ENCODE peak calls at places on chromosomes 2 and 18, in five cellular contexts. One of them, this sample, is unnamed.

GRCh38 chr2:55165567-55165966 is 66.5 kb downstream of the CLHC1 start:
- DNase-seq in colonic mucosa: no peak
- DNase-seq in OCI-LY7: no peak
- DNase-seq in lung: no peak
- DNase-seq in fibroblast of mammary gland: peak
- DNase-seq in this sample: no peak

GRCh38 chr18:46073474-46074331 is 1.6 kb upstream of the PSTPIP2 start:
- DNase-seq in OCI-LY7: peak
- DNase-seq in fibroblast of mammary gland: peak
- DNase-seq in colonic mucosa: peak
- DNase-seq in lung: no peak
- DNase-seq in this sample: no peak

GRCh38 chr2:239189711-239190131 is 211.1 kb downstream of the HDAC4 start:
- DNase-seq in fibroblast of mammary gland: no peak
- DNase-seq in colonic mucosa: no peak
- DNase-seq in OCI-LY7: no peak
- DNase-seq in lung: no peak
- DNase-seq in this sample: no peak

GRCh38 chr2:6237261-6237660 is 545.1 kb downstream of the SOX11 start:
- DNase-seq in colonic mucosa: no peak
- DNase-seq in OCI-LY7: no peak
- DNase-seq in fibroblast of mammary gland: no peak
- DNase-seq in lung: no peak
- DNase-seq in this sample: no peak

GRCh38 chr2:228548230-228548629 is 366.7 kb upstream of the SPHKAP start:
- DNase-seq in colonic mucosa: no peak
- DNase-seq in lung: no peak
- DNase-seq in fibroblast of mammary gland: peak
- DNase-seq in OCI-LY7: no peak
- DNase-seq in this sample: no peak

GRCh38 chr2:230924470-230925341 is at the start of gene GPR55:
- DNase-seq in fibroblast of mammary gland: no peak
- DNase-seq in colonic mucosa: peak
- DNase-seq in lung: no peak
- DNase-seq in OCI-LY7: peak
- DNase-seq in this sample: no peak

GRCh38 chr2:16203069-16203468 is 262.7 kb downstream of the MYCN start:
- DNase-seq in OCI-LY7: no peak
- DNase-seq in lung: no peak
- DNase-seq in fibroblast of mammary gland: no peak
- DNase-seq in colonic mucosa: peak
- DNase-seq in this sample: no peak

GRCh38 chr2:213187386-213187785 is 36.0 kb upstream of the IKZF2 start:
- DNase-seq in fibroblast of mammary gland: peak
- DNase-seq in colonic mucosa: no peak
- DNase-seq in lung: no peak
- DNase-seq in OCI-LY7: no peak
- DNase-seq in this sample: no peak

GRCh38 chr2:168160897-168161296 is 86.5 kb downstream of the STK39 start:
- DNase-seq in colonic mucosa: no peak
- DNase-seq in OCI-LY7: peak
- DNase-seq in fibroblast of mammary gland: peak
- DNase-seq in lung: no peak
- DNase-seq in this sample: no peak

GRCh38 chr2:216635701-216636541 is 2.7 kb downstream of the IGFBP2 start:
- DNase-seq in fibroblast of mammary gland: no peak
- DNase-seq in lung: no peak
- DNase-seq in colonic mucosa: no peak
- DNase-seq in OCI-LY7: no peak
- DNase-seq in this sample: no peak
- H3K4me3 ChIP-seq in fibroblast of mammary gland: no peak
- H3K4me3 ChIP-seq in lung: no peak
- H3K4me3 ChIP-seq in colonic mucosa: no peak
- H3K4me3 ChIP-seq in OCI-LY7: no peak
- H3K4me3 ChIP-seq in this sample: no peak

GRCh38 chr2:32422133-32422532 is 65.3 kb downstream of the BIRC6 start:
- DNase-seq in colonic mucosa: no peak
- DNase-seq in lung: no peak
- DNase-seq in OCI-LY7: no peak
- DNase-seq in fibroblast of mammary gland: no peak
- DNase-seq in this sample: no peak
- H3K4me3 ChIP-seq in colonic mucosa: no peak
- H3K4me3 ChIP-seq in lung: no peak
- H3K4me3 ChIP-seq in OCI-LY7: no peak
- H3K4me3 ChIP-seq in fibroblast of mammary gland: no peak
- H3K4me3 ChIP-seq in this sample: no peak

GRCh38 chr2:64470921-64471320 is 17.0 kb downstream of the LGALSL start:
- DNase-seq in lung: no peak
- DNase-seq in OCI-LY7: no peak
- DNase-seq in fibroblast of mammary gland: no peak
- DNase-seq in colonic mucosa: no peak
- DNase-seq in this sample: no peak
- H3K4me3 ChIP-seq in lung: no peak
- H3K4me3 ChIP-seq in OCI-LY7: no peak
- H3K4me3 ChIP-seq in fibroblast of mammary gland: no peak
- H3K4me3 ChIP-seq in colonic mucosa: no peak
- H3K4me3 ChIP-seq in this sample: no peak

GRCh38 chr18:59070181-59070912 is 69.3 kb upstream of the SEC11C start:
- DNase-seq in OCI-LY7: peak
- DNase-seq in colonic mucosa: peak
- DNase-seq in lung: peak
- DNase-seq in fibroblast of mammary gland: peak
- DNase-seq in this sample: peak

GRCh38 chr18:59068672-59069071 is 71.0 kb upstream of the SEC11C start:
- DNase-seq in OCI-LY7: no peak
- DNase-seq in fibroblast of mammary gland: no peak
- DNase-seq in colonic mucosa: no peak
- DNase-seq in lung: no peak
- DNase-seq in this sample: no peak

GRCh38 chr18:59063912-59064311 is 75.8 kb upstream of the SEC11C start:
- DNase-seq in lung: no peak
- DNase-seq in fibroblast of mammary gland: no peak
- DNase-seq in OCI-LY7: no peak
- DNase-seq in colonic mucosa: no peak
- DNase-seq in this sample: no peak

GRCh38 chr18:59065684-59066083 is 74.0 kb upstream of the SEC11C start:
- DNase-seq in colonic mucosa: no peak
- DNase-seq in lung: no peak
- DNase-seq in OCI-LY7: no peak
- DNase-seq in fibroblast of mammary gland: no peak
- DNase-seq in this sample: no peak

GRCh38 chr18:59067873-59068272 is 71.8 kb upstream of the SEC11C start:
- DNase-seq in fibroblast of mammary gland: peak
- DNase-seq in OCI-LY7: peak
- DNase-seq in colonic mucosa: peak
- DNase-seq in lung: no peak
- DNase-seq in this sample: no peak
- H3K4me3 ChIP-seq in fibroblast of mammary gland: no peak
- H3K4me3 ChIP-seq in OCI-LY7: no peak
- H3K4me3 ChIP-seq in colonic mucosa: no peak
- H3K4me3 ChIP-seq in lung: no peak
- H3K4me3 ChIP-seq in this sample: no peak

GRCh38 chr2:237669628-237670351 is 42.4 kb downstream of the LRRFIP1 start:
- DNase-seq in lung: peak
- DNase-seq in fibroblast of mammary gland: peak
- DNase-seq in OCI-LY7: peak
- DNase-seq in colonic mucosa: peak
- DNase-seq in this sample: peak
- H3K4me3 ChIP-seq in lung: no peak
- H3K4me3 ChIP-seq in fibroblast of mammary gland: no peak
- H3K4me3 ChIP-seq in OCI-LY7: peak
- H3K4me3 ChIP-seq in colonic mucosa: no peak
- H3K4me3 ChIP-seq in this sample: no peak

GRCh38 chr2:195659114-195659513 is 2.1 kb downstream of the SLC39A10 start:
- DNase-seq in colonic mucosa: no peak
- DNase-seq in fibroblast of mammary gland: peak
- DNase-seq in OCI-LY7: peak
- DNase-seq in lung: no peak
- DNase-seq in this sample: no peak

GRCh38 chr2:195658541-195658890 is 1.5 kb downstream of the SLC39A10 start:
- DNase-seq in OCI-LY7: no peak
- DNase-seq in fibroblast of mammary gland: peak
- DNase-seq in lung: no peak
- DNase-seq in colonic mucosa: peak
- DNase-seq in this sample: no peak

GRCh38 chr2:195662138-195662537 is 5.1 kb downstream of the SLC39A10 start:
- DNase-seq in colonic mucosa: no peak
- DNase-seq in lung: no peak
- DNase-seq in fibroblast of mammary gland: no peak
- DNase-seq in OCI-LY7: no peak
- DNase-seq in this sample: no peak

GRCh38 chr2:195657634-195658540 is 861 bp downstream of the SLC39A10 start:
- DNase-seq in colonic mucosa: peak
- DNase-seq in lung: peak
- DNase-seq in fibroblast of mammary gland: peak
- DNase-seq in OCI-LY7: peak
- DNase-seq in this sample: peak

GRCh38 chr2:195660265-195660890 is 3.4 kb downstream of the SLC39A10 start:
- DNase-seq in colonic mucosa: peak
- DNase-seq in lung: peak
- DNase-seq in fibroblast of mammary gland: peak
- DNase-seq in OCI-LY7: peak
- DNase-seq in this sample: peak
- H3K4me3 ChIP-seq in colonic mucosa: no peak
- H3K4me3 ChIP-seq in lung: no peak
- H3K4me3 ChIP-seq in fibroblast of mammary gland: no peak
- H3K4me3 ChIP-seq in OCI-LY7: peak
- H3K4me3 ChIP-seq in this sample: no peak

GRCh38 chr2:43210467-43211303 is 15.7 kb downstream of the ZFP36L2 start:
- DNase-seq in colonic mucosa: peak
- DNase-seq in OCI-LY7: no peak
- DNase-seq in lung: peak
- DNase-seq in fibroblast of mammary gland: peak
- DNase-seq in this sample: no peak

GRCh38 chr2:43210125-43210466 is 16.3 kb downstream of the ZFP36L2 start:
- DNase-seq in lung: no peak
- DNase-seq in fibroblast of mammary gland: no peak
- DNase-seq in OCI-LY7: no peak
- DNase-seq in colonic mucosa: no peak
- DNase-seq in this sample: no peak

GRCh38 chr2:43206602-43207001 is 19.8 kb downstream of the ZFP36L2 start:
- DNase-seq in colonic mucosa: no peak
- DNase-seq in lung: no peak
- DNase-seq in OCI-LY7: no peak
- DNase-seq in fibroblast of mammary gland: no peak
- DNase-seq in this sample: no peak

GRCh38 chr2:43207553-43208300 is 18.7 kb downstream of the ZFP36L2 start:
- DNase-seq in OCI-LY7: no peak
- DNase-seq in colonic mucosa: peak
- DNase-seq in lung: no peak
- DNase-seq in fibroblast of mammary gland: no peak
- DNase-seq in this sample: no peak

DNA sequence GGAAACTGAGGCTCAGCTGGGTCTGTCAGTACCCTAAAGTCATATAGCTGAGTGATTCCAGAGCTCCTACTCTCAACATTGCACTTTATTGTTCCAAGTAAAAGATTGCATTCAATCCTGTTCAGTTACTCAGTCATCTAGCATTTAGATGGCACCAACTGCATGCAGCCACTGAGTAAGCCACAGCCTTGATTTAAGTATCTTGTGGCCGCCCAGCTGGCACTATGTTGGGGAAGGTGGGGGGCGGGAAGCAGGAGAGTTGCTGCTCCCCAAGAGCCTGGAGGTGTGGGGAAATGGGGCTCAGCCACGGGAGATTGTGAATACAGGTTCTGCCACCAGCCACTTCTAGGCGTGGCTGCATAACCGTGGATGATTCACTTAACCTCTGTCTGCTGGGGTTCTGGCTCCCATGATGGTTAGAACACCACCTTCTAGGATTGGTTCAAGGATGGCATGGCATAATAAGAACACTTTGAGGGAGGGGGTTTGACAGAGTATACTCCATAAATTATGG is 17.1 kb downstream of the ZFP36L2 start:
- DNase-seq in lung: no peak
- DNase-seq in OCI-LY7: no peak
- DNase-seq in fibroblast of mammary gland: no peak
- DNase-seq in colonic mucosa: no peak
- DNase-seq in this sample: no peak
- H3K4me3 ChIP-seq in lung: no peak
- H3K4me3 ChIP-seq in OCI-LY7: no peak
- H3K4me3 ChIP-seq in fibroblast of mammary gland: no peak
- H3K4me3 ChIP-seq in colonic mucosa: no peak
- H3K4me3 ChIP-seq in this sample: no peak

GRCh38 chr2:1892529-1893250 is 148.4 kb upstream of the PXDN start:
- DNase-seq in OCI-LY7: no peak
- DNase-seq in fibroblast of mammary gland: no peak
- DNase-seq in lung: no peak
- DNase-seq in colonic mucosa: no peak
- DNase-seq in this sample: no peak

GRCh38 chr2:1891147-1891546 is 146.8 kb upstream of the PXDN start:
- DNase-seq in lung: no peak
- DNase-seq in OCI-LY7: no peak
- DNase-seq in fibroblast of mammary gland: no peak
- DNase-seq in colonic mucosa: no peak
- DNase-seq in this sample: no peak

GRCh38 chr2:1894578-1894977 is 150.3 kb upstream of the PXDN start:
- DNase-seq in lung: no peak
- DNase-seq in OCI-LY7: no peak
- DNase-seq in fibroblast of mammary gland: no peak
- DNase-seq in colonic mucosa: no peak
- DNase-seq in this sample: no peak

GRCh38 chr2:1893856-1894255 is 149.5 kb upstream of the PXDN start:
- DNase-seq in OCI-LY7: no peak
- DNase-seq in colonic mucosa: no peak
- DNase-seq in lung: no peak
- DNase-seq in fibroblast of mammary gland: no peak
- DNase-seq in this sample: no peak

GRCh38 chr2:1891971-1892486 is 147.7 kb upstream of the PXDN start:
- DNase-seq in fibroblast of mammary gland: no peak
- DNase-seq in colonic mucosa: no peak
- DNase-seq in lung: no peak
- DNase-seq in OCI-LY7: no peak
- DNase-seq in this sample: no peak
- H3K4me3 ChIP-seq in fibroblast of mammary gland: no peak
- H3K4me3 ChIP-seq in colonic mucosa: no peak
- H3K4me3 ChIP-seq in lung: no peak
- H3K4me3 ChIP-seq in OCI-LY7: no peak
- H3K4me3 ChIP-seq in this sample: no peak